ENCODE peak calls at places on chromosomes 7 and 10, in ten cellular contexts. W, K, I, B, F, P, Y, A, C and J are unnamed samples.

GRCh38 chr10:124588736-124589451 is 127.3 kb downstream of the LHPP start:
- DNase-seq in F (peak), A (peak), I (peak), W (peak), B (peak), K (no peak), Y (no peak), P (no peak), C (peak), J (no peak)

GRCh38 chr7:103150192-103150591 is 1.3 kb upstream of the NAPEPLD start:
- DNase-seq in I (no peak), F (no peak), P (no peak), A (peak), K (no peak), Y (no peak), B (no peak), W (no peak), C (no peak), J (no peak)

GRCh38 chr7:87058739-87059524 is 522 bp downstream of the ELAPOR2 start:
- DNase-seq in W (no peak), I (no peak), Y (no peak), A (no peak), B (peak), K (no peak), F (no peak), P (peak), C (no peak), J (peak)

GRCh38 chr7:121395494-121395960 is 581 bp downstream of the FAM3C start:
- DNase-seq in B (peak), P (peak), C (peak), A (peak), W (no peak), K (no peak), F (no peak), Y (peak), I (no peak), J (peak)

GRCh38 chr7:26101471-26102151 is 50.4 kb upstream of the NFE2L3 start:
- DNase-seq in C (no peak), P (no peak), Y (no peak), W (peak), F (peak), K (no peak), I (no peak), A (no peak), B (no peak), J (peak)

GRCh38 chr10:5537684-5538083 is 12.9 kb downstream of the CALML3 start:
- DNase-seq in B (no peak), W (no peak), P (no peak), Y (no peak), I (no peak), F (no peak), C (no peak), A (no peak), K (no peak), J (no peak)

GRCh38 chr7:23864984-23865383 is 155.0 kb downstream of the STK31 start:
- DNase-seq in K (no peak), P (no peak), F (no peak), A (peak), I (peak), B (no peak), Y (no peak), C (peak), W (no peak), J (no peak)

GRCh38 chr10:12193193-12193592 is 2.5 kb downstream of the NUDT5 start:
- DNase-seq in C (peak), Y (no peak), B (no peak), I (peak), F (no peak), P (no peak), K (no peak), A (peak), W (no peak), J (no peak)

GRCh38 chr7:33243319-33243881 is 114.0 kb downstream of the BBS9 start:
- DNase-seq in P (peak), B (peak), F (no peak), C (peak), W (no peak), I (peak), K (no peak), Y (no peak), A (peak), J (no peak)

GRCh38 chr10:129646921-129647320 is 179.9 kb downstream of the MGMT start:
- DNase-seq in I (no peak), W (no peak), K (no peak), P (no peak), B (no peak), F (no peak), A (no peak), C (no peak), Y (no peak), J (no peak)

GRCh38 chr7:141189231-141189630 is 115.4 kb downstream of the TMEM178B start:
- DNase-seq in B (no peak), C (no peak), A (no peak), K (no peak), Y (no peak), W (no peak), I (no peak), P (no peak), F (no peak), J (no peak)

GRCh38 chr7:116713918-116714317 is 41.9 kb downstream of the MET start:
- DNase-seq in K (peak), A (peak), I (peak), W (no peak), F (no peak), Y (no peak), B (no peak), P (no peak), C (peak), J (no peak)

GRCh38 chr10:11946652-11947051 is 96.0 kb downstream of the UPF2 start:
- DNase-seq in I (no peak), W (no peak), Y (no peak), A (no peak), F (no peak), B (no peak), C (no peak), K (no peak), P (no peak), J (no peak)

GRCh38 chr7:80624763-80625162 is 13.7 kb upstream of the CD36 start:
- DNase-seq in B (no peak), W (no peak), I (no peak), Y (no peak), A (no peak), F (no peak), C (no peak), P (no peak), K (no peak), J (no peak)

GRCh38 chr10:47309403-47310089 is 9.5 kb downstream of the GDF10 start:
- DNase-seq in P (no peak), F (no peak), B (no peak), Y (no peak), I (no peak), A (peak), K (no peak), C (no peak), W (no peak), J (peak)

GRCh38 chr10:59047957-59048618 is 128.4 kb upstream of the PHYHIPL start:
- DNase-seq in W (no peak), A (no peak), B (no peak), I (no peak), K (no peak), C (no peak), Y (no peak), F (no peak), P (peak), J (no peak)

GRCh38 chr7:4706384-4707032 is 24.4 kb downstream of the FOXK1 start:
- DNase-seq in K (no peak), F (peak), B (no peak), A (no peak), W (no peak), P (no peak), I (peak), C (no peak), Y (no peak), J (no peak)

GRCh38 chr7:53596230-53596629 is 560.8 kb downstream of the POM121L12 start:
- DNase-seq in K (no peak), I (peak), P (no peak), Y (no peak), B (no peak), F (no peak), W (peak), C (no peak), A (peak), J (no peak)

GRCh38 chr10:125263551-125263950 is 103.2 kb upstream of the CTBP2 start:
- DNase-seq in A (peak), Y (no peak), I (peak), C (no peak), W (no peak), F (no peak), K (no peak), P (no peak), B (no peak), J (no peak)

GRCh38 chr10:59748834-59749233 is 4.4 kb downstream of the MRLN start:
- DNase-seq in Y (no peak), P (no peak), A (peak), C (no peak), I (no peak), W (peak), K (no peak), F (no peak), B (no peak), J (no peak)

GRCh38 chr10:121437596-121437995 is 160.6 kb downstream of the FGFR2 start:
- DNase-seq in Y (peak), I (no peak), A (no peak), P (no peak), C (no peak), F (peak), B (no peak), W (no peak), K (no peak), J (no peak)

GRCh38 chr10:98309366-98310355 is 41.7 kb upstream of the LOXL4 start:
- DNase-seq in P (no peak), Y (peak), C (peak), K (peak), F (peak), W (peak), B (peak), I (peak), A (peak), J (peak)

DNA sequence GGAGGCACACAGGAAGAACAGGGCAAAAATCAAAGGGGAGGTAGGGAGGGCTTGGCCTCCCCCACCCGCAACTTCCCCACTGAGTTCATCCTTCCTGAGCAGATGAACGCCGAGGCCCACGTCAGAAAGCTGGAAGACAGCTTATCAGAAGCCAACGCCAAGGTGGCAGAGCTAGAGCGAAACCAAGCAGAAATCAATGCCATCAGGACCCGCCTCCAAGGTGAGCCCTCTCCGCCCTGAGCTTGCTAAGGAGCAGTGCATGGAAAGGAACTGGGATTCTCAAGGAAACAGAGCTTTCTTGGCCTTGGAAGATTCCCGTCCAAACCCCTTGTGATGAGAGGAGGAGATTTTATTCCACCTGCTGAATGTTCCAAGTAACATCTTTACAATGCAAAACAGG is 16.5 kb downstream of the MYH16 start:
- DNase-seq in C (no peak), B (no peak), K (no peak), P (no peak), I (no peak), Y (no peak), W (no peak), F (no peak), A (no peak), J (no peak)
- TF ChIP-seq CTCF in C (no peak), B (no peak), K (no peak), P (no peak), I (no peak), Y (no peak), W (no peak), F (no peak), A (no peak), J (no peak)

GRCh38 chr10:132294561-132295320 is 13.0 kb downstream of the STK32C start:
- DNase-seq in Y (no peak), A (no peak), B (no peak), C (no peak), W (no peak), F (peak), P (no peak), K (no peak), I (no peak), J (no peak)

GRCh38 chr10:132298038-132298935 is 9.5 kb downstream of the STK32C start:
- DNase-seq in K (no peak), W (peak), A (no peak), I (no peak), P (no peak), B (no peak), C (no peak), F (no peak), Y (no peak), J (no peak)

GRCh38 chr10:132299381-132300336 is 8.1 kb downstream of the STK32C start:
- DNase-seq in A (no peak), W (no peak), C (no peak), I (no peak), F (no peak), Y (no peak), B (no peak), P (no peak), K (no peak), J (no peak)

GRCh38 chr10:132296671-132297443 is 10.9 kb downstream of the STK32C start:
- DNase-seq in A (no peak), C (no peak), F (peak), B (no peak), I (no peak), K (no peak), Y (no peak), W (peak), P (no peak), J (no peak)

DNA sequence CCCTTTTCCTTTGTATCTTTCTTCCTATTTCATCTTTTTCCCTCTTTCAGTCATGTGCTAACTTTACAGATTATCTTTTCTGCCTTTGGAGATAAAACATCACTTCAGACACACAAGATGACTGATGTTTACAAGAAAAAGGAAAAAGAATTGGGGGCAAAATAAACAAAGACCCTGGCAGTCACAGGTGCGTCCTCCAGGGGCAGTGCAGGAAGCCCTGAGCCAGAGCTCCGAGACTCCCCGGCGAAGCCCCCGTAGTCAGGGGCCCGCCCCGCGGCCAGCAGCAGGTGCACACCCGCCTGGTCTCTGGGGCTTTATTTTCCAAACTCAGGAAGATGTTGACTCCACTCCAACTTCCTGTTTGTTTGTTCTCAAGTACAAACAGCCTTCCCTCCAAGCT is 10.2 kb downstream of the STK32C start:
- DNase-seq in B (no peak), I (no peak), W (no peak), A (no peak), C (no peak), K (no peak), F (no peak), Y (no peak), P (no peak), J (no peak)
- TF ChIP-seq CTCF in B (no peak), I (no peak), W (no peak), A (no peak), C (no peak), K (no peak), F (no peak), Y (no peak), P (no peak), J (no peak)

GRCh38 chr10:48505394-48506112 is 99.3 kb downstream of the ARHGAP22 start:
- DNase-seq in C (no peak), A (no peak), W (peak), K (no peak), I (no peak), P (no peak), F (no peak), Y (no peak), B (no peak), J (no peak)
- TF ChIP-seq CTCF in C (peak), A (peak), W (no peak), K (peak), I (no peak), P (no peak), F (no peak), Y (no peak), B (no peak), J (no peak)

DNA sequence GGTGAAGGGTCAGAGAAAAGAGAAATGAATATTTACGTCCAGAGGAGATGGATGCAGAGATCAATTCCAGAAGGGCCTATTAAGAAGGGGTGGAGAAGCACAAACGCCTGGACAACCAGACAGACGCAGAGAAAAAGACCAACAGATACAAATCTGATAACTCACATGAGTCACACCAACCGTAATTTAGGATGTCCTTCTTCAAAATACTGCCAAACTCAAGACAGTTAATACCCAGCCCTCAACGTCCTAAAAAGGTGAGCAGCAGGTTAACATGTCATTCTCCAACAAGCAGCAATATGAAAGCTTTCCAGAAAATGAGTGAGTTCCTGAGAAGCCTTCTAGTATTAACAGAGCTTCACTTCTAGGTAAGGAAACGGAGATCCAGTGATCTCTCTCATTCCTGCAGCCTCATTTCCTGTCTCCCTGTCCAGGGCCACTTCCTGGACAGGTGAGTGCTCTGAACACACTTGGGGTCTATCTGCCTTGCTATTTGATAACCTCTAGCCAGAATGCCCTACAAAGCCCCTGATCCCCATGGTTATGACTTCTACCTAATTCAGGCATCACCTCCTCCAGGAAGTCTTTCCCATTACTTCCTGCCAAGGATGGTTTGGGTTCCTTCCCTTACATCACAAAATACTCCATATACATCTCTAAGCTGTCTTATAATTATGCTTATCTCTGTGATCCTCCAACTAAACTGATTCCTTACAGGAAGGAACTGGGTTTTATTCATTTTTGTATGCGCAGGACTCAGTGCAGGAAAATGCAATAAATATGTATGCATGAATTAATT is 41.6 kb downstream of the PIP4K2A start:
- DNase-seq in F (no peak), W (no peak), K (no peak), Y (no peak), P (no peak), A (no peak), C (peak), I (no peak), B (no peak), J (no peak)
- TF ChIP-seq CTCF in F (no peak), W (no peak), K (no peak), Y (no peak), P (no peak), A (no peak), C (no peak), I (no peak), B (no peak), J (no peak)